ENCODE peak calls at places on chromosomes 4 and X, in four cellular contexts. I is progenitor cell of endocrine pancreas, P is SK-N-SH, H is AG04449. R is an unnamed sample.

GRCh38 chr4:26746742-26747351 is 113.8 kb upstream of the STIM2 start:
- DNase-seq in I (no peak), P (no peak), H (no peak), R (no peak)

GRCh38 chr4:143402776-143403550 is 66.3 kb downstream of the GAB1 start:
- DNase-seq in I (no peak), P (no peak), H (no peak), R (no peak)

GRCh38 chr4:85127653-85128052 is 161.2 kb upstream of the WDFY3 start:
- DNase-seq in I (no peak), P (peak), H (no peak), R (no peak)

GRCh38 chrX:101397779-101398178 is 7.0 kb downstream of the RPL36A start:
- DNase-seq in I (no peak), P (no peak), H (no peak), R (no peak)

GRCh38 chr4:119627267-119628190 is 1.1 kb downstream of the PDE5A start:
- DNase-seq in I (peak), P (peak), H (no peak), R (peak)

GRCh38 chr4:7044415-7044930 is 1.3 kb downstream of the TADA2B start:
- DNase-seq in I (no peak), P (no peak), H (no peak), R (no peak)

GRCh38 chr4:179624768-179625181 is 2182.5 kb upstream of the AGA start:
- DNase-seq in I (no peak), P (no peak), H (no peak), R (no peak)

GRCh38 chr4:48642421-48643144 is 137.5 kb downstream of the FRYL start:
- DNase-seq in I (no peak), P (no peak), H (no peak), R (no peak)

GRCh38 chr4:8198206-8198905 is 734 bp upstream of the SH3TC1 start:
- DNase-seq in I (no peak), P (no peak), H (no peak), R (no peak)

GRCh38 chrX:150844016-150844415 is 54.5 kb downstream of the CD99L2 start:
- DNase-seq in I (no peak), P (no peak), H (no peak), R (no peak)

GRCh38 chrX:149829751-149830191 is 48.0 kb downstream of the MAGEA9 start:
- DNase-seq in I (no peak), P (no peak), H (no peak), R (peak)

GRCh38 chrX:83759872-83760271 is 101.1 kb upstream of the CYLC1 start:
- DNase-seq in I (no peak), P (peak), H (no peak), R (no peak)

GRCh38 chr4:30924521-30924920 is 204.4 kb downstream of the PCDH7 start:
- DNase-seq in I (no peak), P (no peak), H (no peak), R (no peak)

GRCh38 chrX:69121321-69122000 is 43.8 kb downstream of the PJA1 start:
- DNase-seq in I (no peak), P (no peak), H (no peak), R (no peak)

GRCh38 chr4:25437951-25438350 is 60.9 kb downstream of the ANAPC4 start:
- DNase-seq in I (no peak), P (no peak), H (no peak), R (no peak)

GRCh38 chr4:101178731-101179130 is 168.6 kb downstream of the PPP3CA start:
- DNase-seq in I (no peak), P (no peak), H (no peak), R (no peak)

GRCh38 chr4:109921384-109921808 is 8.7 kb downstream of the EGF start:
- DNase-seq in I (no peak), P (no peak), H (peak), R (no peak)

GRCh38 chr4:170272959-170273358 is 183.2 kb upstream of the AADAT start:
- DNase-seq in I (no peak), P (no peak), H (no peak), R (no peak)

DNA sequence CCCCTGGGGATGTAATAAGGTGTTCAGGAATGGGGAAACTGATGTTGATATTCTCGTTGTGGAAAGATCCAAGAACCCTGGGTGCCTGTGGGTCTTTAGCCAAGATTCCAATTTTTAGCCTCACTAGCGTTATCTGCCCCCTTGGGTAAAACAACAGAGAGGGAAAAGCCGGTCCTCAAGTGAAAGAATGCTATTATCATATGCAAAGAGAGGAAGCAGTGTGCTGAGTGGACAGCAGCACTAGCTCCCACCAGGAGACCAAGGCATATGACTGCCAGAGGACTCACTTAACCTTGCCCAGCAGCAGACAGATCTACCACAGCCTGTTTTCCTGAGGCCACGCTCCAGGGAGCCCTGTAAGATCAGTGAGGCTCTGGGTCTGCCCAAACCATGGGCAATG is 257.9 kb upstream of the CPEB2 start:
- DNase-seq in I (no peak), P (no peak), H (no peak), R (no peak)
- TF ChIP-seq CTCF in I (no peak), P (no peak), H (no peak), R (no peak)

GRCh38 chrX:117996918-117997480 is 119.6 kb downstream of the KLHL13 start:
- DNase-seq in I (no peak), P (peak), H (no peak), R (no peak)
- TF ChIP-seq CTCF in I (no peak), P (peak), H (no peak), R (no peak)

GRCh38 chr4:10893417-10893816 is 208.8 kb upstream of the CLNK start:
- DNase-seq in I (no peak), P (no peak), H (no peak), R (no peak)
- TF ChIP-seq CTCF in I (peak), P (no peak), H (peak), R (peak)

DNA sequence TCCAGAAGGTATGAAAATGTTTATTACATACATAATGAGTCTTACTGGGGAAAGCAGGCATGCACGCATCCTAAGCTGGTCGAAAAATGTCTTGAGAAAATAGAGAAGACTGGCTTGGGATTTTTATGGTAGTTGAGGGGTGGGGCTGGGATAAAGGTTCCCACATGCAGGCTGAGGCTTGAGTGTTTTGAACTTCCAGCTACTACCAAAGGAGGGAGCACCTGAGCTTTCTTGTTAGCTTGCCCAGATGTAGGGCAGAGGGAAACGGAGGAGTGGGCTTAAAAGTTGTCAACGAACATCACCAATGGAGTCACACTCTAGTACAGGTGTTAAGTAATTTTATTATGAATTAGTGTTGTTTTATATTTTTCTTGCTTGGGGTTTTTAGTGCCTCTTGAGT is 39.6 kb upstream of the SRPX start:
- DNase-seq in I (no peak), P (peak), H (no peak), R (no peak)
- TF ChIP-seq CTCF in I (peak), P (peak), H (peak), R (no peak)

GRCh38 chr4:87019898-87020297 is 85.1 kb downstream of the AFF1 start:
- DNase-seq in I (no peak), P (no peak), H (no peak), R (no peak)

GRCh38 chr4:87014284-87014782 is 79.5 kb downstream of the AFF1 start:
- DNase-seq in I (no peak), P (no peak), H (no peak), R (no peak)

GRCh38 chr4:87019243-87019817 is 84.5 kb downstream of the AFF1 start:
- DNase-seq in I (no peak), P (no peak), H (no peak), R (no peak)

GRCh38 chr4:87018751-87019150 is 83.9 kb downstream of the AFF1 start:
- DNase-seq in I (no peak), P (no peak), H (no peak), R (no peak)

DNA sequence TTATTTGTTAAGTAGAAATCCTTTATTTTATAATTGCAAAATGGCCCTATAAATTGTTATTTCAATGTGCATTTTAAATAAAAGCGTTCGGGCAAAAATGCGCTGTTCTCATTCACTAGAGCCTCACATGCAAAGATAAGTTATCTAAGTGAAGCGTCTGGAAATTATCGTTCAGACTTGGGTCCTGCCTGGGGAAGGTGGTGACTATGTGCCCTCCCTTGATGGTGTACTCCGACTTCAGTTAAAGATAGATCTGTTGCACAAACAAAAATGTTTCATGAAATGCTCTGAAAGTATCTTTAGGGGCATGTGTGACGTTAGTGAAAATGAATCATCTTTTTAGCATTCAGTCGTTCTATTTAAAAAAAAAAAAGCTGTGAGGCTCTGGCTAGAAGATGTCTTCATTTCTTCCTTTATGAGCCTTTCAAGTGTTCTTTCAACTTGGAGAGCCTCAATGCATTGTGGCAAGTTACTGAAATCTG is 82.8 kb downstream of the AFF1 start:
- DNase-seq in I (no peak), P (no peak), H (peak), R (no peak)
- TF ChIP-seq CTCF in I (no peak), P (no peak), H (no peak), R (no peak)

R was measured in natural killer cell.